ENCODE peak calls at places on chromosomes 6 and 20, in eight cellular contexts. One of them, this sample, is unnamed.

GRCh38 chr6:25028346-25028745 is 92.6 kb upstream of the RIPOR2 start:
- DNase-seq in nephron progenitor cell: no peak
- DNase-seq in fibroblast of lung: no peak
- DNase-seq in H9: no peak
- DNase-seq in prostate gland: no peak
- DNase-seq in RWPE1: no peak
- DNase-seq in progenitor cell of endocrine pancreas: no peak
- DNase-seq in brain microvascular endothelial cell: no peak
- DNase-seq in this sample: no peak

GRCh38 chr20:50731055-50731929 is at the start of gene PARD6B:
- DNase-seq in nephron progenitor cell: peak
- DNase-seq in progenitor cell of endocrine pancreas: peak
- DNase-seq in brain microvascular endothelial cell: peak
- DNase-seq in prostate gland: peak
- DNase-seq in fibroblast of lung: peak
- DNase-seq in H9: peak
- DNase-seq in RWPE1: peak
- DNase-seq in this sample: peak

GRCh38 chr20:41696428-41696827 is 78.3 kb upstream of the CHD6 start:
- DNase-seq in H9: no peak
- DNase-seq in nephron progenitor cell: no peak
- DNase-seq in prostate gland: no peak
- DNase-seq in progenitor cell of endocrine pancreas: no peak
- DNase-seq in RWPE1: no peak
- DNase-seq in brain microvascular endothelial cell: no peak
- DNase-seq in fibroblast of lung: no peak
- DNase-seq in this sample: no peak

GRCh38 chr20:13220194-13220856 is 749 bp upstream of the ISM1 start:
- DNase-seq in progenitor cell of endocrine pancreas: peak
- DNase-seq in fibroblast of lung: peak
- DNase-seq in nephron progenitor cell: peak
- DNase-seq in H9: peak
- DNase-seq in prostate gland: peak
- DNase-seq in brain microvascular endothelial cell: no peak
- DNase-seq in RWPE1: peak
- DNase-seq in this sample: peak

GRCh38 chr20:56765172-56766073 is 136.3 kb downstream of the TFAP2C start:
- DNase-seq in prostate gland: peak
- DNase-seq in RWPE1: peak
- DNase-seq in nephron progenitor cell: no peak
- DNase-seq in H9: no peak
- DNase-seq in brain microvascular endothelial cell: no peak
- DNase-seq in fibroblast of lung: no peak
- DNase-seq in progenitor cell of endocrine pancreas: no peak
- DNase-seq in this sample: no peak

GRCh38 chr6:74768738-74769137 is 437.1 kb downstream of the COL12A1 start:
- DNase-seq in nephron progenitor cell: no peak
- DNase-seq in H9: no peak
- DNase-seq in brain microvascular endothelial cell: no peak
- DNase-seq in prostate gland: no peak
- DNase-seq in fibroblast of lung: no peak
- DNase-seq in progenitor cell of endocrine pancreas: no peak
- DNase-seq in RWPE1: no peak
- DNase-seq in this sample: no peak

GRCh38 chr6:56637640-56638039 is 5.0 kb downstream of the DST start:
- DNase-seq in nephron progenitor cell: no peak
- DNase-seq in RWPE1: peak
- DNase-seq in prostate gland: peak
- DNase-seq in brain microvascular endothelial cell: peak
- DNase-seq in H9: no peak
- DNase-seq in fibroblast of lung: peak
- DNase-seq in progenitor cell of endocrine pancreas: no peak
- DNase-seq in this sample: no peak

GRCh38 chr6:52725530-52726192 is 37.6 kb downstream of the GSTA2 start:
- DNase-seq in brain microvascular endothelial cell: no peak
- DNase-seq in prostate gland: peak
- DNase-seq in progenitor cell of endocrine pancreas: no peak
- DNase-seq in H9: no peak
- DNase-seq in fibroblast of lung: peak
- DNase-seq in RWPE1: peak
- DNase-seq in nephron progenitor cell: no peak
- DNase-seq in this sample: no peak

GRCh38 chr6:51299649-51300380 is 481.1 kb downstream of the TFAP2B start:
- DNase-seq in prostate gland: peak
- DNase-seq in H9: no peak
- DNase-seq in progenitor cell of endocrine pancreas: no peak
- DNase-seq in nephron progenitor cell: no peak
- DNase-seq in brain microvascular endothelial cell: no peak
- DNase-seq in RWPE1: peak
- DNase-seq in fibroblast of lung: no peak
- DNase-seq in this sample: no peak

DNA sequence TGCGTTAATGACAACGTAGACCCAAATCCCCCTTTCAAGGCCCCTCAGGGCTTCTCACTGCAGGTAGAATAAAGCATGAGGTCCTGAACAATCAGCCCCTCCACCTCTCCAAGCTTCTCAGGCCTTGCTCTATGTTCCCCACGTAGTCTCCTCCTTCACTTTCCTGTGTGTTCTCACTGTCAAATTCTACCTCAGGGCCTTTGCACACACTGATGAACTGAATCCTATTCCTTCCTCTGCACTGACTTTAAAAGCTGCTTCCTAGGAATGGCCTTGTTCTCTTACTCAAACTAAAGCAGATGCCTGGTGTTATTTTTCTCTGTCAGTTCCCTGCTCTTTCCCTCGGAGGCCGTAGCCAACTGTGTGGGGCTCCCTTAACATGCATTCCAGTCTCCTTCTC is 66.8 kb upstream of the EDN1 start:
- DNase-seq in RWPE1: no peak
- DNase-seq in H9: no peak
- DNase-seq in fibroblast of lung: no peak
- DNase-seq in prostate gland: no peak
- DNase-seq in nephron progenitor cell: no peak
- DNase-seq in progenitor cell of endocrine pancreas: no peak
- DNase-seq in brain microvascular endothelial cell: no peak
- DNase-seq in this sample: no peak
- TF ChIP-seq CTCF in RWPE1: no peak
- TF ChIP-seq CTCF in H9: no peak
- TF ChIP-seq CTCF in fibroblast of lung: no peak
- TF ChIP-seq CTCF in prostate gland: no peak
- TF ChIP-seq CTCF in nephron progenitor cell: no peak
- TF ChIP-seq CTCF in progenitor cell of endocrine pancreas: no peak
- TF ChIP-seq CTCF in brain microvascular endothelial cell: no peak
- TF ChIP-seq CTCF in this sample: no peak

GRCh38 chr20:47122560-47122959 is 227.9 kb downstream of the EYA2 start:
- DNase-seq in brain microvascular endothelial cell: no peak
- DNase-seq in nephron progenitor cell: no peak
- DNase-seq in H9: no peak
- DNase-seq in fibroblast of lung: no peak
- DNase-seq in prostate gland: no peak
- DNase-seq in progenitor cell of endocrine pancreas: no peak
- DNase-seq in RWPE1: no peak
- DNase-seq in this sample: no peak
- TF ChIP-seq CTCF in brain microvascular endothelial cell: no peak
- TF ChIP-seq CTCF in nephron progenitor cell: no peak
- TF ChIP-seq CTCF in H9: no peak
- TF ChIP-seq CTCF in fibroblast of lung: no peak
- TF ChIP-seq CTCF in prostate gland: no peak
- TF ChIP-seq CTCF in progenitor cell of endocrine pancreas: no peak
- TF ChIP-seq CTCF in RWPE1: no peak
- TF ChIP-seq CTCF in this sample: no peak

GRCh38 chr6:26054659-26054936 is 32.6 kb upstream of the HFE start:
- DNase-seq in RWPE1: no peak
- DNase-seq in nephron progenitor cell: no peak
- DNase-seq in prostate gland: no peak
- DNase-seq in H9: no peak
- DNase-seq in brain microvascular endothelial cell: no peak
- DNase-seq in fibroblast of lung: no peak
- DNase-seq in progenitor cell of endocrine pancreas: no peak
- DNase-seq in this sample: no peak

GRCh38 chr6:26053929-26054658 is 33.1 kb upstream of the HFE start:
- DNase-seq in nephron progenitor cell: no peak
- DNase-seq in progenitor cell of endocrine pancreas: no peak
- DNase-seq in fibroblast of lung: peak
- DNase-seq in RWPE1: no peak
- DNase-seq in H9: no peak
- DNase-seq in prostate gland: no peak
- DNase-seq in brain microvascular endothelial cell: no peak
- DNase-seq in this sample: no peak

GRCh38 chr6:26056583-26057350 is 30.5 kb upstream of the HFE start:
- DNase-seq in progenitor cell of endocrine pancreas: no peak
- DNase-seq in brain microvascular endothelial cell: no peak
- DNase-seq in prostate gland: peak
- DNase-seq in RWPE1: no peak
- DNase-seq in fibroblast of lung: peak
- DNase-seq in H9: no peak
- DNase-seq in nephron progenitor cell: no peak
- DNase-seq in this sample: no peak

GRCh38 chr6:26055670-26056582 is 31.3 kb upstream of the HFE start:
- DNase-seq in RWPE1: peak
- DNase-seq in prostate gland: peak
- DNase-seq in progenitor cell of endocrine pancreas: peak
- DNase-seq in nephron progenitor cell: peak
- DNase-seq in brain microvascular endothelial cell: peak
- DNase-seq in fibroblast of lung: peak
- DNase-seq in H9: peak
- DNase-seq in this sample: peak

DNA sequence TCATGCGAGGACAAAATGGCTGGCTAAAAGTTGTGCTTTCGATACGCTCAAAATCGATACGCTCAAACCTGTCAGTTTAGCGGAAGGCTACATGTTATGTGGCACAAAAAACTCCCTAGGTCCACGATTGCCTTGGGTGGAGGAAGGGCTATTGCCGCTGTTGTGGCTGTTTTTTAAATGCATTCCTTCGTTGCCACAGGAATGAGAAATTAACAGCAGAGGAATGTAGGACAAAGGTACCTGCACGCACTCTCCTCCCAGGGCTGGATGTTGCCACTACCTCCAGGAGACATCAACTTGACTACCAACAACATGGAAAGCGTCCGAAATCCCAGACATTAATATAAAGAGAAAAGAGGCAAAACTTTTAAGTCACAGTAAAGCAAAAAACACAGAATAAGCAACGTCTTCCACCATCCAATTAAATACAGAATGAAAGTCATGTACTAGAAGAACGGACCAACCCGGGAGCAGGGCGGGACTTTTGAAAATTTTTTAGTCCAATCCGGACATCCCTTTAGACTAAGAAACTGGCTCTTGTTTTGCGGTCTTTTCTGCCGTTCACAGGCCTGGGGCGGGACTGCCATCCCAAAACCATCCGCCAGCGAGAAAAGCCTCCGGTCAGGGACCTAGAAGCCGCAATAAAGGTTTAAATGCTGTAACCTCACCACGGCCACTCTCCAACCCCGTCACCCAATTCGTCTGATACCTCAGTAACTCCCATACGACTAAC is 32.1 kb upstream of the HFE start:
- DNase-seq in RWPE1: peak
- DNase-seq in brain microvascular endothelial cell: peak
- DNase-seq in fibroblast of lung: peak
- DNase-seq in H9: peak
- DNase-seq in nephron progenitor cell: peak
- DNase-seq in prostate gland: peak
- DNase-seq in progenitor cell of endocrine pancreas: peak
- DNase-seq in this sample: peak
- TF ChIP-seq CTCF in RWPE1: no peak
- TF ChIP-seq CTCF in brain microvascular endothelial cell: peak
- TF ChIP-seq CTCF in fibroblast of lung: peak
- TF ChIP-seq CTCF in H9: peak
- TF ChIP-seq CTCF in nephron progenitor cell: no peak
- TF ChIP-seq CTCF in prostate gland: no peak
- TF ChIP-seq CTCF in progenitor cell of endocrine pancreas: no peak
- TF ChIP-seq CTCF in this sample: no peak

DNA sequence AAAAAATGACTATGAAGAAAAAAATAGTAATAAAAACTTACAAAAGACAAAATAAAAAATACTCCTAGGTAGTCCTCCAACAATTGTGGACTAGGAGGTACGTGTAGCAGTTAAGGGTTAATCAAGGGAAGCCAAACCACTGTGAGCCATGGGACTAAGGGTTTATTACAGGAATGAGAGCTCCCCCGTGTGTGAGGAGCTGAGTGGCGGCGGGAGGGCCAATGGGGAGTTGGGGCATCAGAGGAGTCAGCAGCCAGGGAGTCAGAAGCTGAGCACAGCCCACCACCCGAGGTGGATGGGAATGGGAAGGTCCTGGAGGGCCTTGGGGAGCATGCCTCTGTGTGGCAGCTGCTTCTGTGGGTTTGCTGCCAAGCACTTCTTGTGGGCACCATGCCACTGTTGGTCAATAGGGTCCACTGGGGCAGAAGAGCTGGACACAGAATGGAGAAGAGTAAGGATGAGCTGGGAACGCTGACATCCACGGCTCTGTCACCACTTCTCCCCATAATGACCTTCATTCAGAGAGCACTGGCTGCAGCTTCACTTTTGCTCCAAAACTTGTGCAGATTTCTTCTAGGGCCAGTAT is 373.3 kb downstream of the CDKAL1 start:
- DNase-seq in prostate gland: no peak
- DNase-seq in RWPE1: no peak
- DNase-seq in progenitor cell of endocrine pancreas: no peak
- DNase-seq in H9: peak
- DNase-seq in nephron progenitor cell: no peak
- DNase-seq in brain microvascular endothelial cell: no peak
- DNase-seq in fibroblast of lung: no peak
- DNase-seq in this sample: peak
- TF ChIP-seq CTCF in prostate gland: no peak
- TF ChIP-seq CTCF in RWPE1: no peak
- TF ChIP-seq CTCF in progenitor cell of endocrine pancreas: no peak
- TF ChIP-seq CTCF in H9: peak
- TF ChIP-seq CTCF in nephron progenitor cell: no peak
- TF ChIP-seq CTCF in brain microvascular endothelial cell: no peak
- TF ChIP-seq CTCF in fibroblast of lung: no peak
- TF ChIP-seq CTCF in this sample: no peak

This sample was measured in psoas muscle.